ENCODE peak calls at places on chromosomes 12 and 14, in seven cellular contexts. P is HCT116; J is tibial nerve; A is endodermal cell; W is brain microvascular endothelial cell; M is tibial artery; Z is CD8-positive, alpha-beta T cell. B is an unnamed sample.

GRCh38 chr12:93541578-93542217 is 30.8 kb upstream of the SOCS2 start:
- DNase-seq in W (no peak), Z (no peak), M (no peak), P (no peak), A (no peak), J (no peak), B (no peak)

GRCh38 chr12:113684053-113684907 is 212.6 kb upstream of the LHX5 start:
- DNase-seq in J (no peak), P (no peak), M (no peak), A (peak; percentile 72), W (peak; percentile 28), Z (no peak), B (no peak)

GRCh38 chr14:28676481-28676880 is 90.1 kb upstream of the FOXG1 start:
- DNase-seq in Z (no peak), M (no peak), W (peak; percentile 12), J (no peak), A (no peak), P (no peak), B (no peak)

GRCh38 chr12:39467432-39467870 is 24.5 kb upstream of the KIF21A start:
- DNase-seq in M (no peak), A (no peak), P (no peak), J (no peak), Z (no peak), W (no peak), B (no peak)

GRCh38 chr12:13205809-13206559 is 9.5 kb downstream of the EMP1 start:
- DNase-seq in J (no peak), Z (no peak), W (peak; percentile 98), P (peak; percentile 83), A (no peak), M (no peak), B (no peak)

GRCh38 chr12:93167331-93167730 is 210.4 kb upstream of the NUDT4 start:
- DNase-seq in M (no peak), W (no peak), P (no peak), Z (no peak), A (no peak), J (no peak), B (no peak)

GRCh38 chr12:118164798-118165486 is 29.0 kb downstream of the PEBP1 start:
- DNase-seq in M (no peak), A (peak; percentile 88), W (peak; percentile 38), J (no peak), P (peak; percentile 18), Z (no peak), B (no peak)

GRCh38 chr14:55581011-55581806 is 1.2 kb downstream of the KTN1 start:
- DNase-seq in A (peak; percentile 76), P (no peak), Z (peak; percentile 43), J (no peak), W (no peak), M (peak; percentile 28), B (no peak)

GRCh38 chr14:38210587-38211257 is 3.0 kb downstream of the SSTR1 start:
- DNase-seq in J (no peak), P (no peak), W (no peak), A (peak; percentile 78), M (no peak), Z (no peak), B (no peak)

GRCh38 chr14:37021406-37021805 is 151.0 kb downstream of the SLC25A21 start:
- DNase-seq in Z (no peak), A (no peak), W (no peak), P (no peak), M (no peak), J (no peak), B (no peak)

GRCh38 chr12:57099062-57099714 is 10.3 kb downstream of the NAB2 start:
- DNase-seq in Z (no peak), A (no peak), W (no peak), P (no peak), J (no peak), M (no peak), B (no peak)

GRCh38 chr12:62581288-62582064 is 114.8 kb downstream of the MON2 start:
- DNase-seq in A (peak; percentile 58), P (peak; percentile 38), Z (no peak), J (no peak), M (no peak), W (no peak), B (no peak)

GRCh38 chr12:41055875-41056577 is 132.1 kb upstream of the PDZRN4 start:
- DNase-seq in W (peak; percentile 10), J (no peak), P (no peak), Z (no peak), A (no peak), M (no peak), B (no peak)

GRCh38 chr14:104103061-104104005 is 17.8 kb downstream of the ASPG start:
- DNase-seq in W (no peak), Z (no peak), A (peak; percentile 75), J (no peak), P (no peak), M (no peak), B (no peak)

GRCh38 chr14:25009891-25010290 is 40.1 kb downstream of the STXBP6 start:
- DNase-seq in J (no peak), W (peak; percentile 1), Z (no peak), P (no peak), A (peak; percentile 65), M (no peak), B (no peak)

GRCh38 chr12:47838286-47838931 is 18.7 kb upstream of the HDAC7 start:
- DNase-seq in A (peak; percentile 86), J (no peak), M (no peak), P (peak; percentile 44), Z (peak; percentile 46), W (peak; percentile 18), B (no peak)

GRCh38 chr12:42968426-42968825 is 378.9 kb upstream of the PRICKLE1 start:
- DNase-seq in Z (no peak), M (no peak), A (no peak), W (no peak), J (no peak), P (no peak), B (no peak)

GRCh38 chr14:63991833-63992232 is 139.0 kb downstream of the SYNE2 start:
- DNase-seq in Z (no peak), A (no peak), J (no peak), P (no peak), M (no peak), W (no peak), B (no peak)

GRCh38 chr14:56342419-56342901 is 224.2 kb downstream of the PELI2 start:
- DNase-seq in P (no peak), Z (no peak), M (no peak), W (peak; percentile 43), A (no peak), J (no peak), B (no peak)

GRCh38 chr14:101233861-101234587 is 327.3 kb upstream of the DIO3 start:
- DNase-seq in M (no peak), J (no peak), Z (no peak), A (peak; percentile 31), W (no peak), P (no peak), B (no peak)

GRCh38 chr12:6383572-6384498 is at the start of gene LTBR:
- DNase-seq in J (peak; percentile 94), M (peak; percentile 97), A (peak; percentile 92), Z (no peak), W (peak; percentile 82), P (no peak), B (peak; percentile 97)

GRCh38 chr14:89429206-89430091 is 12.4 kb upstream of the FOXN3 start:
- DNase-seq in Z (no peak), J (no peak), W (no peak), A (no peak), M (no peak), P (no peak), B (no peak)

GRCh38 chr14:103904493-103905107 is 23.7 kb upstream of the TDRD9 start:
- DNase-seq in J (no peak), Z (no peak), M (no peak), P (no peak), W (no peak), A (no peak), B (no peak)

DNA sequence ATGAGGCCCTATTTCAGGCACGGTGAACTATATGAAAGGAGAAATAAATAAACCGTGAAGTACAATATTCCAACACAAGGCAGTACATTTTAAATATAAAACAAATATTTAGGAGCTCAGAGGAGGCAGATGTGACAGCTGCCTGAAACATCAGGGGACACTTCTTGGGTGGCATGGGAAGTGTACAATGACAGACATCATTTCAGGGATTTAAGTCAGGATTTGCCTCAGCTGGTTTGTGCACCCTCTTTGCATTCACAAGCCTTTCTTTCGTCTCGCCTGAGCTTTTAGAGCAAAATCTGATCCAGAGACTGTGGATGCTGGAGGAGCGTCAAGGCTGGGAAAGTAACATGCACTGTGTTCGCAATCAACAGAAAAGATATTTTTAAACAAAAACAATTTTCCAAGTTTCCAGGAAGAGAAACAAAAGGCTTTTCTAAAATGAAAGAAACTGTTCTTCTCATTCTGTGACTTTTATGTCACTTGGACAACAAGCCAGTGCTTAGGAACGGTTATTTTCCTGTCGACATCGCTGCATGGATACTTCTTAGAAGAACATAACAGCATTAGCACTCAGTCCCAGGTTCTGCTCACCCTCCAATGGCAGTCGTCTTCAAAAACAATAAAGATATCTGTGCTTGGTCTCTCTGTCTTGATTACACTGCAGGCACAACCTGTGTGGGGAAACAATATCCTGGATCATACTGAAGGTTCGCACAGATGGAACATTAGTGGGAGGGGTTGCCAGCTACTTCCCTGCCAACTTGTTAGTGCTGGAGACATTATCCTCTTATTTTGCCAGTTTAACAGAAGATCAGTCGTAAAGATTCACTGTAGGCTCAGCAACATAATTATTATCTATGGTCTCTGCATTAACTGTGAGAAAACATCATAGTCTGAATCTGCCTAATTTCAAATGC is 403.3 kb upstream of the ATP2B1 start:
- DNase-seq in W (no peak), A (no peak), Z (no peak), P (no peak), J (no peak), M (no peak), B (no peak)
- H3K27ac ChIP-seq in W (no peak overlapping the region), A (no peak overlapping the region), Z (no peak overlapping the region), P (no peak overlapping the region), J (peak overlapping the region; percentile 39), M (no peak overlapping the region), B (no peak overlapping the region)

GRCh38 chr14:88233915-88234314 is 89.2 kb downstream of the KCNK10 start:
- DNase-seq in A (peak; percentile 75), Z (no peak), J (no peak), P (peak; percentile 24), M (no peak), W (no peak), B (no peak)
- TF ChIP-seq CTCF in A (peak; percentile 85), Z (no peak), J (no peak), P (peak; percentile 62), M (no peak), W (peak; percentile 10), B (no peak)

DNA sequence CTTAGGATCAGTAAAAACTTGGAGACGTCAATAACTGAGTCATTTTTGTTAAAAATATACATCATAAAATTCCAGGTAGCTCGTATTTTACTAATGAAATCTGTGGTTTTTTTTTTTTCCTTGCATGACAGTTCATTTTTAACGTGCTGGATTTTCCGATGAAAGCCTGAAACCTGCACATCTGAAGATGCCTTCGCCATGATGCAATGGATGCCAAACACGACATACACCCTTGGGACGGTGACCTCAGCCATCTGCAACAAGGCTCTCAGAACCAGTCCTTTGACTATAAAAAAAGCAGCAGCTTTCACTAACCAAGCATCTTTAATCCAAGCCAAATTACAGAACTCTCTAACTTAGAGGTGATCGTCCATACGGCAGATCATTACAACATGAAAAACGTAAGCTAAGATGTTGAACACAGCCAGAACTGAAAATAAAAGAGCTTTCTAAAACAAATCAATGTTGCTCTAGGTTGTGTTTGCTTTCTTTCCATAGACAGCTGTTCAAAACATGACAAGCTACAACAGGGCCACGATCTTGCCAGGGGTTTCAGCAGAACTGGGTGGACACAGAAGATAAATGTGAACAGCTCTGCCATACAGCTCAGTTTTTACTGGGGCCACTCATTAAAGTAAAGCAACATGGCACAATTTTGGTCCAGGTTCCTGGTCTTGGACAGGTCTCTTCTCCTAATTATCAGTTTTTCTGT is 7.8 kb downstream of the NIN start:
- DNase-seq in Z (no peak), P (no peak), A (no peak), J (no peak), W (peak; percentile 30), M (no peak), B (peak; percentile 38)
- H3K4me3 ChIP-seq in Z (peak overlapping the region; percentile 28), P (no peak overlapping the region), A (no peak overlapping the region), J (no peak overlapping the region), W (no peak overlapping the region), M (no peak overlapping the region), B (no peak overlapping the region)

GRCh38 chr12:101875112-101875961 is 2.0 kb upstream of the DRAM1 start:
- DNase-seq in M (no peak), J (no peak), A (no peak), Z (no peak), W (peak; percentile 51), P (no peak), B (no peak)
- H3K27ac ChIP-seq in M (peak overlapping the region; percentile 94), J (peak overlapping the region; percentile 100), A (no peak overlapping the region), Z (no peak overlapping the region), W (peak overlapping the region; percentile 95), P (no peak overlapping the region), B (peak overlapping the region; percentile 95)

B was measured in gastrocnemius medialis.